ENCODE peak calls at places on chromosomes 7 and 10, in nine cellular contexts. R is lung; X is AG04450; H is mesenchymal stem cell; S is A549; T is foreskin fibroblast; C is CD4-positive, CD25-positive, alpha-beta regulatory T cell; K is Jurkat, Clone E6-1; P is cardiac fibroblast. D is an unnamed sample.

GRCh38 chr7:156158213-156158612 is 345.9 kb upstream of the SHH start:
- DNase-seq in P (no peak), K (no peak), R (no peak), T (no peak), C (no peak), H (no peak), S (no peak), X (no peak), D (no peak)

GRCh38 chr10:71735709-71736569 is 16.4 kb upstream of the C10orf105 start:
- DNase-seq in X (no peak), T (no peak), K (peak; percentile 78), R (peak; percentile 49), H (no peak), P (no peak), C (peak; percentile 79), S (no peak), D (no peak)

GRCh38 chr7:131040467-131040932 is 287.2 kb upstream of the MKLN1 start:
- DNase-seq in T (peak; percentile 64), P (peak; percentile 86), X (peak; percentile 48), C (peak; percentile 68), K (peak; percentile 53), S (peak; percentile 58), H (peak; percentile 76), R (no peak), D (peak; percentile 72)

GRCh38 chr10:88117227-88117626 is 253.8 kb downstream of the PTEN start:
- DNase-seq in C (no peak), R (no peak), K (no peak), X (no peak), H (no peak), P (no peak), S (no peak), T (no peak), D (no peak)

GRCh38 chr7:46257766-46258448 is 336.8 kb upstream of the IGFBP3 start:
- DNase-seq in C (no peak), T (peak; percentile 70), K (no peak), H (peak; percentile 65), P (peak; percentile 79), X (peak; percentile 68), S (peak; percentile 15), R (no peak), D (peak; percentile 89)

GRCh38 chr7:29229056-29229455 is 34.5 kb downstream of the CHN2 start:
- DNase-seq in P (no peak), C (no peak), H (no peak), X (no peak), T (no peak), R (no peak), S (no peak), K (no peak), D (no peak)

GRCh38 chr10:113825791-113826190 is 28.1 kb downstream of the DCLRE1A start:
- DNase-seq in R (no peak), T (no peak), H (no peak), X (peak; percentile 7), P (no peak), S (no peak), C (no peak), K (no peak), D (no peak)

GRCh38 chr7:117193564-117193963 is 129.3 kb downstream of the WNT2 start:
- DNase-seq in S (no peak), P (peak; percentile 40), X (no peak), C (no peak), K (no peak), R (no peak), T (no peak), H (peak; percentile 48), D (no peak)

GRCh38 chr10:24777191-24777590 is 53.5 kb upstream of the ARHGAP21 start:
- DNase-seq in X (no peak), T (no peak), R (no peak), S (no peak), K (no peak), C (no peak), P (no peak), H (no peak), D (no peak)

DNA sequence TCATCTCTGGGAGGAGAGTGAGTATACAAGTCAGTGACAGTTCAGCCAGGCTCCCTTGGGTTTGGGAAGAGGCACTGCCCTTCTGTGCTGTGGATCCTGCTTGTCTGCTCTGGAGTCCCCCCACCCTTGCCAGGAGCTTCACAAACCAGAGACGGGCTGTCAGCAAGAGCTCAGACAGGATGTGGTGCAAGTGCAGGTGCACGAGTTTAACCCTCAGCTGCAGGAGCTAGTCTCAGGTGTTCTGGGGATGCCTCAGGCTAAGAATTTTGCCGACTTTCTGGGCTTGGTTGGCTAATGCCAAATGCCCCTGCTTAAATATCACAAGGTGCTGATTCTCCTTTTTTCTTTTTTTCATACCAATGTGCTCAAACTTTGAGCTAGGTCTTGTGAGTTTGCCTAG is 22.3 kb downstream of the ZNF783 start:
- DNase-seq in P (no peak), R (no peak), S (no peak), C (peak; percentile 79), X (no peak), T (no peak), H (no peak), K (peak; percentile 92), D (no peak)
- H3K4me3 ChIP-seq in P (no peak overlapping the region), R (no peak overlapping the region), S (no peak overlapping the region), C (peak overlapping the region; percentile 62), X (no peak overlapping the region), T (no peak overlapping the region), H (no peak overlapping the region), K (no peak overlapping the region), D (no peak overlapping the region)

GRCh38 chr7:94397721-94398120 is 3.0 kb downstream of the COL1A2 start:
- DNase-seq in R (no peak), K (no peak), C (no peak), X (no peak), P (no peak), T (no peak), S (no peak), H (no peak), D (peak; percentile 22)
- H3K4me3 ChIP-seq in R (no peak overlapping the region), K (no peak overlapping the region), C (no peak overlapping the region), X (peak overlapping the region; percentile 96), P (peak overlapping the region; percentile 82), T (peak overlapping the region; percentile 81), S (no peak overlapping the region), H (no peak overlapping the region), D (peak overlapping the region; percentile 61)

DNA sequence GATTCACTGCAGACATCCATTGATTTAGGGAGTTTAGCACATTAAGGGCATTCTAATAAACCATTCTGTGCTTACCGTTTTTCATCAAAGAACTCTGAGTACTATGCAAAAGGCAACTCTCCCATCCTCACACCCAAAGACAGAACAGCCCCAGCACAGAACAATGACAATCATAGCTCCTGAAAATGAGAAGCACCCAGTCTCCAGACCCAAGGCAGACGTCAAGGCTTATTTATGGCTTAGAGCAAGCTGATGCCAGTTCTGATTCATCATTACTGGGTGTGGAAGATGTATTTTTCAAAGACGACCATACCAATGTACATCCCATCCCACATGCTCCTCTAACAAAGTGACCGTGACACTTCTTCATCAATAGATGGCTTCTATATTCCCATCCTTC is 67.6 kb downstream of the OSBPL3 start:
- DNase-seq in T (no peak), H (no peak), X (no peak), C (no peak), K (no peak), S (no peak), P (no peak), R (no peak), D (no peak)
- H3K4me3 ChIP-seq in T (no peak overlapping the region), H (no peak overlapping the region), X (no peak overlapping the region), C (no peak overlapping the region), K (peak overlapping the region; percentile 34), S (no peak overlapping the region), P (no peak overlapping the region), R (no peak overlapping the region), D (no peak overlapping the region)

DNA sequence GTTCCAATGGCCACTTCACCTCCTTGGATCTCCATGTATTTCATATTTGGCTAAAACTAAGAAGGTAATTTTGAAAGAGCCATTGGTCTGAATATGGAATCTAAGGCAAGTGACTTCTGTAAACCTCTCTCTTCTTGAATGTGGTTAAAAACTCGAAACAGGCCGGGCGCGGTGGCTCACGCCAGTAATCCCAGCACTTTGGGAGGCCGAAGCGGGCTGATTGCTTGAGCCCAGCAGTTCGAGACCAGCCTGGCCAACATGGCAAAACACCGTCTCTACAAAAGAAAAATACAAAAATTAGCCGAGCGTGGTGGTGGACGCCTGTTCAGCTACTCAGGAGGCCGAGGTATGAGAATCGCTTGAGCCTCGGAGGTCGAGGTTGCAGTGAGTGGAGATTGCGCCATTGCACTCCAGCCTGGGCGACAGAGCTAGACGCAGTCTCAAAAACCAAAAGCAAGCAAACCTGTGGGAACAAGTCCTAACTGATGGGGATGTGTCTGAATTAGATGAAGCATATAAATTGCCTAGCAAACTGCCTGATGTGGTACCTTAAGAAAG is 2.2 kb downstream of the LANCL2 start:
- DNase-seq in P (no peak), S (no peak), R (no peak), X (no peak), C (no peak), K (no peak), H (no peak), T (no peak), D (no peak)
- H3K4me3 ChIP-seq in P (no peak overlapping the region), S (peak overlapping the region; percentile 83), R (no peak overlapping the region), X (peak overlapping the region; percentile 97), C (peak overlapping the region; percentile 99), K (peak overlapping the region; percentile 98), H (no peak overlapping the region), T (peak overlapping the region; percentile 100), D (peak overlapping the region; percentile 86)

GRCh38 chr10:74000892-74001669 is 3.2 kb downstream of the VCL start:
- DNase-seq in S (no peak), K (no peak), T (no peak), P (no peak), R (no peak), H (no peak), X (no peak), C (no peak), D (no peak)

GRCh38 chr10:73998623-73999622 is 1.0 kb downstream of the VCL start:
- DNase-seq in C (no peak), P (peak; percentile 72), K (no peak), S (peak; percentile 86), T (peak; percentile 82), H (peak; percentile 88), X (peak; percentile 55), R (peak; percentile 49), D (peak; percentile 90)

GRCh38 chr10:73997806-73998622 is at the start of gene VCL:
- DNase-seq in T (peak; percentile 99), C (peak; percentile 95), K (peak; percentile 82), H (peak; percentile 99), P (peak; percentile 99), S (peak; percentile 86), X (peak; percentile 96), R (peak; percentile 98), D (peak; percentile 99)

GRCh38 chr10:73997479-73997805 is 474 bp upstream of the VCL start:
- DNase-seq in P (no peak), R (no peak), S (peak; percentile 52), X (no peak), T (no peak), C (peak; percentile 90), K (peak; percentile 60), H (no peak), D (no peak)

GRCh38 chr10:73999703-74000102 is 1.8 kb downstream of the VCL start:
- DNase-seq in T (peak; percentile 21), H (peak; percentile 32), K (no peak), R (no peak), P (peak; percentile 62), C (no peak), S (no peak), X (no peak), D (peak; percentile 70)
- H3K4me3 ChIP-seq in T (peak overlapping the region; percentile 99), H (peak overlapping the region; percentile 85), K (no peak overlapping the region), R (peak overlapping the region; percentile 84), P (peak overlapping the region; percentile 96), C (peak overlapping the region; percentile 44), S (peak overlapping the region; percentile 97), X (peak overlapping the region; percentile 94), D (peak overlapping the region; percentile 92)